ENCODE peak calls at places on chromosomes 7 and 10, in five cellular contexts. C, D, L, K and G are unnamed samples.
A peak's percentile ranks its signal among the peaks of the same experiment; 100 is the strongest.

GRCh38 chr7:18020138-18020715 is 7.4 kb downstream of the PRPS1L1 start:
- DNase-seq in K (no peak), C (no peak), L (no peak), D (no peak), G (no peak)

GRCh38 chr7:106218546-106218945 is 66.2 kb downstream of the NAMPT start:
- DNase-seq in K (no peak), D (no peak), L (no peak), C (no peak), G (no peak)

GRCh38 chr7:102916881-102917280 is 4.1 kb downstream of the LRRC17 start:
- DNase-seq in K (no peak), C (no peak), L (no peak), D (no peak), G (no peak)

GRCh38 chr7:3673524-3673923 is 372.5 kb downstream of the SDK1 start:
- DNase-seq in L (no peak), D (peak; percentile 33), C (no peak), K (peak; percentile 43), G (no peak)

GRCh38 chr7:149302222-149302621 is 40.2 kb downstream of the ZNF783 start:
- DNase-seq in L (peak; percentile 60), C (no peak), K (no peak), D (no peak), G (no peak)

GRCh38 chr10:123912466-123913201 is 21.0 kb upstream of the CPXM2 start:
- DNase-seq in L (no peak), C (no peak), D (no peak), K (no peak), G (no peak)

GRCh38 chr10:3248526-3249255 is 76.1 kb upstream of the PITRM1 start:
- DNase-seq in L (no peak), C (no peak), K (no peak), D (no peak), G (peak; percentile 79)

GRCh38 chr10:30207485-30208052 is 141.5 kb downstream of the MTPAP start:
- DNase-seq in K (no peak), L (no peak), D (no peak), C (no peak), G (no peak)

GRCh38 chr7:106012935-106013439 is 49.9 kb downstream of the CDHR3 start:
- DNase-seq in K (no peak), D (no peak), L (no peak), C (no peak), G (peak; percentile 85)

GRCh38 chr10:15387021-15387420 is 15.9 kb upstream of the FAM171A1 start:
- DNase-seq in C (no peak), L (peak; percentile 43), K (no peak), D (no peak), G (no peak)

GRCh38 chr7:104124893-104125292 is 82.9 kb downstream of the ORC5 start:
- DNase-seq in D (no peak), L (no peak), K (no peak), C (no peak), G (no peak)

GRCh38 chr10:73126343-73126742 is 16.1 kb downstream of the NUDT13 start:
- DNase-seq in L (no peak), D (no peak), C (no peak), K (no peak), G (no peak)

GRCh38 chr10:43680035-43680434 is 31.4 kb upstream of the ZNF32 start:
- DNase-seq in K (no peak), L (no peak), D (no peak), C (no peak), G (no peak)